ENCODE peak calls at places on chromosomes 11 and 22, in four cellular contexts. One of them, this sample, is unnamed. For H3K27me3 and H3K4me1, the result is how much of the 10 kb centered on the place peaks cover.

GRCh38 chr11:94728541-94728940 is 39.6 kb upstream of the AMOTL1 start:
- DNase-seq in IMR-90: no peak
- DNase-seq in upper lobe of right lung: no peak
- DNase-seq in keratinocyte: no peak
- DNase-seq in this sample: no peak

GRCh38 chr11:63599211-63600122 is 14.8 kb downstream of the PLAAT3 start:
- DNase-seq in IMR-90: peak
- DNase-seq in keratinocyte: peak
- DNase-seq in upper lobe of right lung: no peak
- DNase-seq in this sample: no peak

GRCh38 chr22:28822930-28823481 is 22.6 kb upstream of the XBP1 start:
- DNase-seq in keratinocyte: no peak
- DNase-seq in upper lobe of right lung: no peak
- DNase-seq in IMR-90: no peak
- DNase-seq in this sample: no peak

GRCh38 chr11:94185387-94186084 is 56.9 kb downstream of the PANX1 start:
- DNase-seq in upper lobe of right lung: no peak
- DNase-seq in keratinocyte: no peak
- DNase-seq in IMR-90: peak
- DNase-seq in this sample: no peak

GRCh38 chr22:24965822-24966626 is 13.5 kb downstream of the KIAA1671 start:
- DNase-seq in IMR-90: no peak
- DNase-seq in keratinocyte: no peak
- DNase-seq in upper lobe of right lung: peak
- DNase-seq in this sample: no peak

GRCh38 chr11:623999-624704 is 603 bp downstream of the CDHR5 start:
- DNase-seq in upper lobe of right lung: no peak
- DNase-seq in keratinocyte: no peak
- DNase-seq in IMR-90: no peak
- DNase-seq in this sample: no peak

GRCh38 chr22:35472488-35472887 is 68.1 kb upstream of the RASD2 start:
- DNase-seq in keratinocyte: no peak
- DNase-seq in upper lobe of right lung: no peak
- DNase-seq in IMR-90: no peak
- DNase-seq in this sample: no peak

GRCh38 chr22:25923952-25924351 is 182.0 kb downstream of the MYO18B start:
- DNase-seq in IMR-90: no peak
- DNase-seq in keratinocyte: no peak
- DNase-seq in upper lobe of right lung: no peak
- DNase-seq in this sample: no peak

GRCh38 chr11:120674537-120674936 is 163.0 kb downstream of the GRIK4 start:
- DNase-seq in IMR-90: peak
- DNase-seq in upper lobe of right lung: no peak
- DNase-seq in keratinocyte: no peak
- DNase-seq in this sample: no peak

GRCh38 chr11:76010051-76010450 is 195.0 kb downstream of the UVRAG start:
- DNase-seq in IMR-90: no peak
- DNase-seq in upper lobe of right lung: no peak
- DNase-seq in keratinocyte: no peak
- DNase-seq in this sample: no peak

GRCh38 chr11:91141655-91142054 is 918.8 kb upstream of the CHORDC1 start:
- DNase-seq in upper lobe of right lung: no peak
- DNase-seq in keratinocyte: no peak
- DNase-seq in IMR-90: no peak
- DNase-seq in this sample: no peak

GRCh38 chr22:33842421-33843094 is 77.7 kb downstream of the LARGE1 start:
- DNase-seq in IMR-90: no peak
- DNase-seq in upper lobe of right lung: no peak
- DNase-seq in keratinocyte: no peak
- DNase-seq in this sample: no peak

GRCh38 chr11:43397251-43397650 is 38.5 kb downstream of the TTC17 start:
- DNase-seq in IMR-90: peak
- DNase-seq in keratinocyte: no peak
- DNase-seq in upper lobe of right lung: no peak
- DNase-seq in this sample: no peak

GRCh38 chr11:61293869-61294716 is 1.0 kb downstream of the VWCE start:
- DNase-seq in IMR-90: peak
- DNase-seq in keratinocyte: no peak
- DNase-seq in upper lobe of right lung: peak
- DNase-seq in this sample: no peak

GRCh38 chr11:65492387-65492636 is 6.5 kb upstream of the MALAT1 start:
- DNase-seq in IMR-90: no peak
- DNase-seq in upper lobe of right lung: no peak
- DNase-seq in keratinocyte: no peak
- DNase-seq in this sample: no peak

GRCh38 chr11:12768731-12769673 is 94.8 kb downstream of the TEAD1 start:
- DNase-seq in upper lobe of right lung: no peak
- DNase-seq in IMR-90: no peak
- DNase-seq in keratinocyte: no peak
- DNase-seq in this sample: no peak

GRCh38 chr11:88480217-88480616 is 142.7 kb upstream of the CTSC start:
- DNase-seq in upper lobe of right lung: no peak
- DNase-seq in keratinocyte: no peak
- DNase-seq in IMR-90: peak
- DNase-seq in this sample: no peak

GRCh38 chr22:49203863-49204598 is 623.6 kb downstream of the BRD1 start:
- DNase-seq in keratinocyte: no peak
- DNase-seq in IMR-90: no peak
- DNase-seq in upper lobe of right lung: peak
- DNase-seq in this sample: no peak

GRCh38 chr22:49087716-49088660 is 739.7 kb downstream of the BRD1 start:
- DNase-seq in keratinocyte: no peak
- DNase-seq in upper lobe of right lung: peak
- DNase-seq in IMR-90: no peak
- DNase-seq in this sample: no peak

GRCh38 chr11:65418431-65418680 is 4.2 kb upstream of the NEAT1 start:
- DNase-seq in keratinocyte: no peak
- DNase-seq in upper lobe of right lung: no peak
- DNase-seq in IMR-90: no peak
- DNase-seq in this sample: no peak

GRCh38 chr11:132245558-132246385 is 875.4 kb downstream of the NTM start:
- DNase-seq in upper lobe of right lung: no peak
- DNase-seq in keratinocyte: no peak
- DNase-seq in IMR-90: no peak
- DNase-seq in this sample: no peak

GRCh38 chr11:102518296-102519094 is 12.1 kb downstream of the MMP7 start:
- DNase-seq in IMR-90: no peak
- DNase-seq in upper lobe of right lung: no peak
- DNase-seq in keratinocyte: no peak
- DNase-seq in this sample: no peak

GRCh38 chr11:123072279-123072678 is 10.3 kb upstream of the HSPA8 start:
- DNase-seq in upper lobe of right lung: no peak
- DNase-seq in IMR-90: no peak
- DNase-seq in keratinocyte: no peak
- DNase-seq in this sample: no peak

GRCh38 chr11:118956847-118957469 is 860 bp downstream of the UPK2 start:
- DNase-seq in upper lobe of right lung: no peak
- DNase-seq in keratinocyte: no peak
- DNase-seq in IMR-90: no peak
- DNase-seq in this sample: no peak

GRCh38 chr22:46894081-46894671 is 131.7 kb downstream of the TBC1D22A start:
- DNase-seq in IMR-90: peak
- DNase-seq in upper lobe of right lung: no peak
- DNase-seq in keratinocyte: no peak
- DNase-seq in this sample: no peak

GRCh38 chr11:1909524-1909923 is 10.0 kb upstream of the TNNT3 start:
- DNase-seq in IMR-90: no peak
- DNase-seq in keratinocyte: no peak
- DNase-seq in upper lobe of right lung: no peak
- DNase-seq in this sample: no peak

GRCh38 chr11:833114-833791 is 501 bp downstream of the CD151 start:
- DNase-seq in upper lobe of right lung: peak
- DNase-seq in keratinocyte: no peak
- DNase-seq in IMR-90: no peak
- DNase-seq in this sample: no peak

GRCh38 chr11:70524096-70524922 is 126.0 kb downstream of the CTTN start:
- DNase-seq in IMR-90: peak
- DNase-seq in keratinocyte: no peak
- DNase-seq in upper lobe of right lung: peak
- DNase-seq in this sample: no peak

GRCh38 chr11:118398797-118399564 is 2.4 kb upstream of the ATP5MG start:
- DNase-seq in upper lobe of right lung: no peak
- DNase-seq in keratinocyte: no peak
- DNase-seq in IMR-90: peak
- DNase-seq in this sample: peak

GRCh38 chr11:93945596-93945995 is 75.6 kb upstream of the HEPHL1 start:
- DNase-seq in keratinocyte: no peak
- DNase-seq in upper lobe of right lung: no peak
- DNase-seq in IMR-90: no peak
- DNase-seq in this sample: no peak

GRCh38 chr11:77724639-77725038 is 87.0 kb upstream of the CLNS1A start:
- DNase-seq in keratinocyte: no peak
- DNase-seq in upper lobe of right lung: no peak
- DNase-seq in IMR-90: no peak
- DNase-seq in this sample: no peak

GRCh38 chr22:39895682-39896081 is 2.1 kb upstream of the ENTHD1 start:
- DNase-seq in keratinocyte: no peak
- DNase-seq in upper lobe of right lung: no peak
- DNase-seq in IMR-90: no peak
- DNase-seq in this sample: no peak
- H3K27me3 ChIP-seq in keratinocyte: under half
- H3K27me3 ChIP-seq in upper lobe of right lung: under half
- H3K27me3 ChIP-seq in IMR-90: under half
- H3K27me3 ChIP-seq in this sample: under half

GRCh38 chr11:3831378-3832239 is 9.2 kb downstream of the RHOG start:
- DNase-seq in keratinocyte: no peak
- DNase-seq in IMR-90: no peak
- DNase-seq in upper lobe of right lung: peak
- DNase-seq in this sample: no peak

GRCh38 chr11:3830741-3831140 is 10.0 kb downstream of the RHOG start:
- DNase-seq in upper lobe of right lung: no peak
- DNase-seq in IMR-90: no peak
- DNase-seq in keratinocyte: no peak
- DNase-seq in this sample: no peak

GRCh38 chr11:3834349-3835099 is 6.2 kb downstream of the RHOG start:
- DNase-seq in IMR-90: no peak
- DNase-seq in keratinocyte: no peak
- DNase-seq in upper lobe of right lung: peak
- DNase-seq in this sample: no peak

GRCh38 chr11:3833461-3833860 is 7.3 kb downstream of the RHOG start:
- DNase-seq in upper lobe of right lung: no peak
- DNase-seq in keratinocyte: no peak
- DNase-seq in IMR-90: no peak
- DNase-seq in this sample: no peak

GRCh38 chr11:3832816-3833215 is 7.9 kb downstream of the RHOG start:
- DNase-seq in upper lobe of right lung: no peak
- DNase-seq in keratinocyte: no peak
- DNase-seq in IMR-90: no peak
- DNase-seq in this sample: no peak
- H3K4me1 ChIP-seq in upper lobe of right lung: half or more
- H3K4me1 ChIP-seq in keratinocyte: under half
- H3K4me1 ChIP-seq in IMR-90: under half
- H3K4me1 ChIP-seq in this sample: half or more

GRCh38 chr11:14972581-14973490 is 685 bp upstream of the CALCA start:
- DNase-seq in keratinocyte: no peak
- DNase-seq in IMR-90: no peak
- DNase-seq in upper lobe of right lung: no peak
- DNase-seq in this sample: no peak
- H3K27me3 ChIP-seq in keratinocyte: half or more
- H3K27me3 ChIP-seq in IMR-90: half or more
- H3K27me3 ChIP-seq in upper lobe of right lung: half or more
- H3K27me3 ChIP-seq in this sample: half or more

DNA sequence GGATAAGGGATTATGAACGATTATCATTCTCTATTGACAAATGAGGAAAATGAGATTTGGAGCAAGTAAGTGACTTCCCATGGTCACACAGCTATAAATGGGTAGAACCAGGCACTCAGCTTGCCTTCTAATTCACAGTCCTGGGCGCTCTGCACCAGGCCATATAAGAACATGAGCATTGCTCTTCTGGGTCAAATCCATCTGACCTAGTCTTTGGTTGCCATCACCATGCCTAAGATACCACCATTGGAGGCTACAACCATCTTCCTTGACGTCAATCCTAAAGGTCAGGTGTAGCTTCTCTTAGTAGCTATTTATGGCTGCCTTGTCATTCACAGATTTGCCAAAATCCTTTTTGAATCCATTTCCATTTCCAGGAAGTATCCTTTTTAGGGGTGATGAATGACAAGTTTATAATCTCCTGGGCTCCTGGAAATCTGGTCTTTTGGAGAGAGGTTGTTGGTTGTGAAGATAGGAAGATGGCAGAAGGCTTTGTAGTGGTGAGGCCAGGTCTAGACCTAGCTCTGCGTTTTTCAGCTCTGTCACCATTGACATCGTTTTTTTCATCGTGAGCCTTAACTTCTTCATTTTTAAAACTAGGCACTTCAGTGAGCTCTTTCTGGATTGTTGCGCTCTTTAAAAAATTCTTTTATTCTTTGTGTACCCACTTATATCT is 11.1 kb downstream of the ZBTB16 start:
- DNase-seq in upper lobe of right lung: no peak
- DNase-seq in IMR-90: no peak
- DNase-seq in keratinocyte: no peak
- DNase-seq in this sample: no peak
- H3K4me1 ChIP-seq in upper lobe of right lung: half or more
- H3K4me1 ChIP-seq in IMR-90: under half
- H3K4me1 ChIP-seq in keratinocyte: under half
- H3K4me1 ChIP-seq in this sample: under half

DNA sequence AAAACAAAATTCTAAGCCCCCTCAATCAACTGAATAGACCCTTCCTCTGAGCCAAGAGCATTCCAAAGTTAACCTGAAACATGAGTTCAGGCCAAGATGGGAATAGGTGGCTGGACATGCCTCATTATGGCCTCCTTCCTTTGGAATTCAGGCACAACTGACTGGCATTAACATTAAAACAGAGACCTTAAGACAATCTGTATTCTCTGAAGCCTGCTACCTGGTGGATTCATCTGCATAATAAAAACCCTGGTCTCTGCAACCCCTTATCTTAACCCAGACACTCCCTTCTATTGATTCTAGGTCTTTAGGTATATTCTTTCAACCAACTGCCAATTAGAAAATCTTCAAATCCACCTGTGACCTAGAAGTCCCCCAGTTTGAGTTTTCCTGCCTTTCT is 66.3 kb downstream of the JRKL start:
- DNase-seq in IMR-90: no peak
- DNase-seq in keratinocyte: no peak
- DNase-seq in upper lobe of right lung: no peak
- DNase-seq in this sample: no peak
- H3K27me3 ChIP-seq in IMR-90: under half
- H3K27me3 ChIP-seq in keratinocyte: under half
- H3K27me3 ChIP-seq in upper lobe of right lung: under half
- H3K27me3 ChIP-seq in this sample: under half

GRCh38 chr11:34342008-34342533 is 15.7 kb downstream of the ABTB2 start:
- DNase-seq in keratinocyte: no peak
- DNase-seq in IMR-90: peak
- DNase-seq in upper lobe of right lung: no peak
- DNase-seq in this sample: no peak
- H3K4me1 ChIP-seq in keratinocyte: under half
- H3K4me1 ChIP-seq in IMR-90: under half
- H3K4me1 ChIP-seq in upper lobe of right lung: under half
- H3K4me1 ChIP-seq in this sample: under half

This sample was measured in CD8-positive, alpha-beta memory T cell.